ENCODE peak calls at places on chromosomes 12 and 14, in seven cellular contexts. M, C, G, Z, K, Q and P are unnamed samples.
A peak's percentile ranks its signal among the peaks of the same experiment; 100 is the strongest.

GRCh38 chr12:95836185-95836609 is 22.6 kb upstream of the SNRPF start:
- DNase-seq in M (peak; percentile 27), C (no peak), G (no peak), Z (peak; percentile 22), K (no peak), Q (no peak), P (peak; percentile 18)

GRCh38 chr12:42118136-42118879 is 26.4 kb downstream of the GXYLT1 start:
- DNase-seq in M (no peak), C (no peak), G (no peak), Z (no peak), K (no peak), Q (no peak), P (no peak)

GRCh38 chr14:65336191-65336591 is 76.3 kb upstream of the FUT8 start:
- DNase-seq in M (no peak), C (no peak), G (no peak), Z (no peak), K (no peak), Q (no peak), P (no peak)

GRCh38 chr12:54439521-54440255 is 20.6 kb upstream of the ITGA5 start:
- DNase-seq in M (peak; percentile 18), C (peak; percentile 58), G (no peak), Z (peak; percentile 24), K (no peak), Q (peak; percentile 64), P (peak; percentile 39)

GRCh38 chr14:93999573-93999972 is 2.5 kb downstream of the CCDC197 start:
- DNase-seq in M (no peak), C (no peak), G (no peak), Z (no peak), K (no peak), Q (no peak), P (no peak)

GRCh38 chr14:79597561-79597960 is 613.7 kb downstream of the DIO2 start:
- DNase-seq in M (no peak), C (no peak), G (no peak), Z (no peak), K (no peak), Q (no peak), P (no peak)

GRCh38 chr12:89968151-89968699 is 259.6 kb upstream of the ATP2B1 start:
- DNase-seq in M (no peak), C (no peak), G (no peak), Z (no peak), K (no peak), Q (no peak), P (no peak)

GRCh38 chr12:51246254-51246853 is 7.7 kb downstream of the DAZAP2 start:
- DNase-seq in M (no peak), C (no peak), G (no peak), Z (no peak), K (no peak), Q (no peak), P (no peak)

GRCh38 chr12:112788205-112788604 is 3.3 kb upstream of the RPH3A start:
- DNase-seq in M (no peak), C (no peak), G (no peak), Z (no peak), K (no peak), Q (peak; percentile 46), P (no peak)

GRCh38 chr12:75444444-75445136 is 36.0 kb upstream of the GLIPR1 start:
- DNase-seq in M (no peak), C (no peak), G (no peak), Z (no peak), K (no peak), Q (no peak), P (no peak)

GRCh38 chr12:51763743-51764142 is 84.8 kb downstream of the FIGNL2 start:
- DNase-seq in M (no peak), C (no peak), G (no peak), Z (no peak), K (no peak), Q (no peak), P (no peak)

GRCh38 chr12:124592050-124592449 is 24.6 kb upstream of the NCOR2 start:
- DNase-seq in M (no peak), C (no peak), G (no peak), Z (no peak), K (no peak), Q (no peak), P (no peak)

GRCh38 chr12:2845280-2845679 is 10.4 kb upstream of the NRIP2 start:
- DNase-seq in M (no peak), C (no peak), G (no peak), Z (no peak), K (no peak), Q (peak; percentile 37), P (no peak)

GRCh38 chr14:31578266-31578665 is 17.1 kb downstream of the NUBPL start:
- DNase-seq in M (no peak), C (no peak), G (no peak), Z (no peak), K (no peak), Q (no peak), P (no peak)

GRCh38 chr12:86724716-86725115 is 468.5 kb upstream of the MGAT4C start:
- DNase-seq in M (no peak), C (no peak), G (no peak), Z (no peak), K (no peak), Q (no peak), P (no peak)

GRCh38 chr12:30847259-30847658 is 79.3 kb upstream of the TSPAN11 start:
- DNase-seq in M (peak; percentile 43), C (peak; percentile 55), G (no peak), Z (peak; percentile 61), K (no peak), Q (peak; percentile 83), P (peak; percentile 92)